ENCODE peak calls at places on chromosomes 6 and 20, in ten cellular contexts. One of them, this sample, is unnamed.

GRCh38 chr6:121435444-121436069 is at the start of gene GJA1:
- DNase-seq in nephron progenitor cell: peak
- DNase-seq in heart right ventricle: peak
- DNase-seq in neural crest cell: peak
- DNase-seq in left lung: no peak
- DNase-seq in bronchial epithelial cell: peak
- DNase-seq in CD8-positive, alpha-beta T cell: no peak
- DNase-seq in body of pancreas: no peak
- DNase-seq in RWPE1: peak
- DNase-seq in fibroblast of pulmonary artery: peak
- DNase-seq in this sample: no peak

GRCh38 chr6:26199773-26200728 is 112.8 kb downstream of the HFE start:
- DNase-seq in RWPE1: no peak
- DNase-seq in CD8-positive, alpha-beta T cell: no peak
- DNase-seq in left lung: peak
- DNase-seq in bronchial epithelial cell: peak
- DNase-seq in neural crest cell: no peak
- DNase-seq in heart right ventricle: no peak
- DNase-seq in fibroblast of pulmonary artery: peak
- DNase-seq in body of pancreas: peak
- DNase-seq in nephron progenitor cell: no peak
- DNase-seq in this sample: no peak

GRCh38 chr6:144931172-144932035 is 646.3 kb downstream of the UTRN start:
- DNase-seq in body of pancreas: peak
- DNase-seq in heart right ventricle: peak
- DNase-seq in nephron progenitor cell: peak
- DNase-seq in bronchial epithelial cell: peak
- DNase-seq in left lung: no peak
- DNase-seq in fibroblast of pulmonary artery: peak
- DNase-seq in neural crest cell: peak
- DNase-seq in RWPE1: peak
- DNase-seq in CD8-positive, alpha-beta T cell: no peak
- DNase-seq in this sample: no peak

GRCh38 chr6:53258774-53259155 is 90.0 kb downstream of the ELOVL5 start:
- DNase-seq in nephron progenitor cell: no peak
- DNase-seq in neural crest cell: no peak
- DNase-seq in CD8-positive, alpha-beta T cell: no peak
- DNase-seq in bronchial epithelial cell: no peak
- DNase-seq in heart right ventricle: no peak
- DNase-seq in RWPE1: no peak
- DNase-seq in body of pancreas: no peak
- DNase-seq in fibroblast of pulmonary artery: no peak
- DNase-seq in left lung: no peak
- DNase-seq in this sample: no peak

GRCh38 chr6:22785036-22785435 is 215.7 kb downstream of the HDGFL1 start:
- DNase-seq in fibroblast of pulmonary artery: peak
- DNase-seq in left lung: no peak
- DNase-seq in RWPE1: no peak
- DNase-seq in CD8-positive, alpha-beta T cell: no peak
- DNase-seq in body of pancreas: no peak
- DNase-seq in neural crest cell: peak
- DNase-seq in nephron progenitor cell: peak
- DNase-seq in bronchial epithelial cell: no peak
- DNase-seq in heart right ventricle: no peak
- DNase-seq in this sample: no peak

GRCh38 chr20:58228103-58228483 is 360 bp downstream of the ANKRD60 start:
- DNase-seq in body of pancreas: peak
- DNase-seq in bronchial epithelial cell: no peak
- DNase-seq in heart right ventricle: no peak
- DNase-seq in neural crest cell: no peak
- DNase-seq in RWPE1: no peak
- DNase-seq in fibroblast of pulmonary artery: no peak
- DNase-seq in nephron progenitor cell: peak
- DNase-seq in left lung: no peak
- DNase-seq in CD8-positive, alpha-beta T cell: no peak
- DNase-seq in this sample: no peak

GRCh38 chr20:58512808-58513552 is 2.2 kb downstream of the APCDD1L start:
- DNase-seq in CD8-positive, alpha-beta T cell: no peak
- DNase-seq in heart right ventricle: no peak
- DNase-seq in left lung: no peak
- DNase-seq in nephron progenitor cell: no peak
- DNase-seq in RWPE1: no peak
- DNase-seq in bronchial epithelial cell: no peak
- DNase-seq in fibroblast of pulmonary artery: no peak
- DNase-seq in neural crest cell: no peak
- DNase-seq in body of pancreas: no peak
- DNase-seq in this sample: no peak

GRCh38 chr20:45934046-45934586 is 367 bp upstream of the PCIF1 start:
- DNase-seq in body of pancreas: peak
- DNase-seq in fibroblast of pulmonary artery: peak
- DNase-seq in CD8-positive, alpha-beta T cell: peak
- DNase-seq in heart right ventricle: peak
- DNase-seq in nephron progenitor cell: peak
- DNase-seq in left lung: peak
- DNase-seq in bronchial epithelial cell: no peak
- DNase-seq in RWPE1: peak
- DNase-seq in neural crest cell: no peak
- DNase-seq in this sample: no peak

GRCh38 chr20:17657898-17658647 is 24.0 kb downstream of the RRBP1 start:
- DNase-seq in CD8-positive, alpha-beta T cell: no peak
- DNase-seq in fibroblast of pulmonary artery: no peak
- DNase-seq in body of pancreas: no peak
- DNase-seq in heart right ventricle: no peak
- DNase-seq in RWPE1: no peak
- DNase-seq in left lung: no peak
- DNase-seq in bronchial epithelial cell: no peak
- DNase-seq in neural crest cell: no peak
- DNase-seq in nephron progenitor cell: no peak
- DNase-seq in this sample: no peak

GRCh38 chr6:122184260-122184934 is 215.1 kb upstream of the HSF2 start:
- DNase-seq in heart right ventricle: no peak
- DNase-seq in left lung: no peak
- DNase-seq in bronchial epithelial cell: peak
- DNase-seq in nephron progenitor cell: no peak
- DNase-seq in fibroblast of pulmonary artery: peak
- DNase-seq in body of pancreas: no peak
- DNase-seq in neural crest cell: no peak
- DNase-seq in RWPE1: peak
- DNase-seq in CD8-positive, alpha-beta T cell: no peak
- DNase-seq in this sample: no peak

GRCh38 chr6:3233321-3233720 is 5.9 kb upstream of the TUBB2B start:
- DNase-seq in fibroblast of pulmonary artery: no peak
- DNase-seq in bronchial epithelial cell: no peak
- DNase-seq in CD8-positive, alpha-beta T cell: no peak
- DNase-seq in body of pancreas: no peak
- DNase-seq in left lung: no peak
- DNase-seq in heart right ventricle: no peak
- DNase-seq in nephron progenitor cell: no peak
- DNase-seq in neural crest cell: no peak
- DNase-seq in RWPE1: peak
- DNase-seq in this sample: no peak

GRCh38 chr6:92690997-92691599 is 728.3 kb downstream of the EPHA7 start:
- DNase-seq in body of pancreas: no peak
- DNase-seq in CD8-positive, alpha-beta T cell: no peak
- DNase-seq in heart right ventricle: no peak
- DNase-seq in neural crest cell: no peak
- DNase-seq in fibroblast of pulmonary artery: no peak
- DNase-seq in left lung: no peak
- DNase-seq in bronchial epithelial cell: peak
- DNase-seq in nephron progenitor cell: no peak
- DNase-seq in RWPE1: no peak
- DNase-seq in this sample: no peak

GRCh38 chr6:6546318-6547110 is 42.0 kb upstream of the LY86 start:
- DNase-seq in fibroblast of pulmonary artery: peak
- DNase-seq in left lung: peak
- DNase-seq in CD8-positive, alpha-beta T cell: no peak
- DNase-seq in body of pancreas: peak
- DNase-seq in RWPE1: no peak
- DNase-seq in nephron progenitor cell: peak
- DNase-seq in bronchial epithelial cell: peak
- DNase-seq in neural crest cell: peak
- DNase-seq in heart right ventricle: peak
- DNase-seq in this sample: no peak

GRCh38 chr6:142074516-142074915 is 58.2 kb upstream of the GJE1 start:
- DNase-seq in CD8-positive, alpha-beta T cell: no peak
- DNase-seq in bronchial epithelial cell: peak
- DNase-seq in nephron progenitor cell: no peak
- DNase-seq in left lung: no peak
- DNase-seq in fibroblast of pulmonary artery: no peak
- DNase-seq in RWPE1: no peak
- DNase-seq in neural crest cell: no peak
- DNase-seq in heart right ventricle: no peak
- DNase-seq in body of pancreas: no peak
- DNase-seq in this sample: no peak

DNA sequence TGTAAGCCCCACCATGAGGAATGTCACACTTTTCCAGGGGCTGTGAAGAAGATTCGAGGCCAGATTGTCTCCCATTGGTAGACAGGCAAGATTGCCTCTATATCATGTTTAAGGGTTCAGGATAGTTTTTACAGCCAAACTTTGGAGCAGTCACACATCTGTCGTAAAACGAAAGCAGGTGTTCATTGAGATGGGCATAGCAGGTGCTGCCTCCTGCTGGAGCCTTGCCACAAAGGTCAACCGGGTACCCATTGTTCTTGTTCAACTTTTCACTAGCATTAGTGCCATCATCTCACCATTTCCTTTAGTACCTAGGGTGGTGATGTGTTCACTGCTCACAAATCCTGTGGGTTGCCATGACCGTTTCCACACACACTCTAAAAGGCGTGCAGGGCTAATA is 198.3 kb downstream of the HTR1B start:
- DNase-seq in RWPE1: no peak
- DNase-seq in bronchial epithelial cell: no peak
- DNase-seq in fibroblast of pulmonary artery: no peak
- DNase-seq in nephron progenitor cell: no peak
- DNase-seq in body of pancreas: no peak
- DNase-seq in left lung: no peak
- DNase-seq in CD8-positive, alpha-beta T cell: no peak
- DNase-seq in neural crest cell: no peak
- DNase-seq in heart right ventricle: no peak
- DNase-seq in this sample: no peak
- TF ChIP-seq CTCF in RWPE1: no peak
- TF ChIP-seq CTCF in bronchial epithelial cell: no peak
- TF ChIP-seq CTCF in fibroblast of pulmonary artery: no peak
- TF ChIP-seq CTCF in nephron progenitor cell: no peak
- TF ChIP-seq CTCF in body of pancreas: no peak
- TF ChIP-seq CTCF in left lung: no peak
- TF ChIP-seq CTCF in CD8-positive, alpha-beta T cell: no peak
- TF ChIP-seq CTCF in neural crest cell: no peak
- TF ChIP-seq CTCF in heart right ventricle: no peak
- TF ChIP-seq CTCF in this sample: no peak

DNA sequence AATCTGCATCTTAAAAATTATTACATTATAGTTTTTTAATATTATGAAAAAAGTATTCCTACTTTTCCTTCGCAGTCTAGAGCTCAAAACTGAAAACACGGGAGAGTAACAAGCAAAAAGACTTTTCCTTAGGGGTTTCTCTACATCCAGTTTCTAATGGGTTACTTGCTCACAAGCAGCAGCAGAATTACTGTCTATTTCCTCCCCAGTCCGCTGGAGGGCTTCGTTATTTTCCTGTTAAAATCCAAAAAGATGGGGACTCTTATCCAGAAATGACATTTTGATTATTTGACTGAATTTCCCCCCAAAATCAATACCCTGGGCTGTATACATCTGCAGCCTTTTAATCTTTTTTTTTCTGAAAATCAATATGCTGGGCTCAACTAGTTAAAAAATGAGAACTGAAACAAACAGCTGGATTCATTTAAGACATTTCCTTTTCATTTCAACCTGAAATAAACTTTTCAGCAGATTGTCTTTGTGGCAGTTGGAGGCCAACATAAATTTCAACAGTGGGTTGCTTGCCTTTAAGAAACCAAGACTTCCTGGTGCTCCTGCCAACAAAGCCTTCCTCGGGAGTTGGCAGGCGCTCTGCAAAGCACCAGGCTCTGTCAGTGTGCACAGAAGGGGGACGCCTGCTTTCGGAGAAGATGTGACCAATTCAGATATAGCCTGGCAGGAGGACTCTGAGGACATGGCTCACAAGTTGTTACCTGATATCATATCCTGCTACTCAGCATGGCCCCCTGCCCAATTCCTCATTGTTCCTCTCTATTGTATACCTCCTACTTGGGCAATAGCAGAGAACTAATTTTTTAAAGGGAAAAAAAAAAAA is 204.7 kb upstream of the ARG1 start:
- DNase-seq in nephron progenitor cell: no peak
- DNase-seq in bronchial epithelial cell: peak
- DNase-seq in RWPE1: no peak
- DNase-seq in left lung: no peak
- DNase-seq in neural crest cell: no peak
- DNase-seq in body of pancreas: peak
- DNase-seq in CD8-positive, alpha-beta T cell: no peak
- DNase-seq in heart right ventricle: peak
- DNase-seq in fibroblast of pulmonary artery: peak
- DNase-seq in this sample: no peak
- TF ChIP-seq CTCF in nephron progenitor cell: no peak
- TF ChIP-seq CTCF in bronchial epithelial cell: no peak
- TF ChIP-seq CTCF in RWPE1: no peak
- TF ChIP-seq CTCF in left lung: no peak
- TF ChIP-seq CTCF in neural crest cell: no peak
- TF ChIP-seq CTCF in body of pancreas: no peak
- TF ChIP-seq CTCF in CD8-positive, alpha-beta T cell: no peak
- TF ChIP-seq CTCF in heart right ventricle: no peak
- TF ChIP-seq CTCF in fibroblast of pulmonary artery: no peak
- TF ChIP-seq CTCF in this sample: no peak

DNA sequence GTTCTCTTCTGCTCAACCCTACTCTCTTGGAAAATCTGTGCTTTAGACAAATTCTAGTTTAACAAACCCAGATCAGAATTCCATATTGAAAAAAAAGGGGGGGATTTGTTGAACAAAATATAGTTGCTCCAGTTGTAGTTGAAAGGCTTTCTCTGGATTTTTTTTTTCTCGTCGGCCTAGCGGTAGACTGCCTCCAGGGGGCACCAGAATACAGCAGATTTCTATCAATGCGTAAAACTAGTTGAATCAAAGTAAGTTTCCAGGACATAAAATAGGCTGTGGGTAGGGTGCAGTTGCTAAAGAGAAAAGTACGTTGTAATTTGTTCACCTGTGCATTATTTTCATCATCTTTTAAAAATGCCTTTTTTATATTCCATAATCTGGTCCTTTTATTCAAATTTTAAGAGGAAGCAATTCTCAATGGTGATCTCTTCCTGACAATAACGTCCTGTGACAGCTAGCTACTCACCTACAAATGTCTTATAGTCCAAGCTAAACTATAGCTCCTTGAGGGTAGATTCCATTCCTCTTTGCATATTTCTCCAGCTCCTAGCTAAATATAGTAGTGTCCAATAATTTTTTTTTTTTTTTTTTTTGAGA is 105.4 kb downstream of the PERP start:
- DNase-seq in nephron progenitor cell: peak
- DNase-seq in CD8-positive, alpha-beta T cell: peak
- DNase-seq in fibroblast of pulmonary artery: peak
- DNase-seq in bronchial epithelial cell: peak
- DNase-seq in left lung: no peak
- DNase-seq in body of pancreas: peak
- DNase-seq in RWPE1: peak
- DNase-seq in heart right ventricle: peak
- DNase-seq in neural crest cell: peak
- DNase-seq in this sample: peak
- TF ChIP-seq CTCF in nephron progenitor cell: peak
- TF ChIP-seq CTCF in CD8-positive, alpha-beta T cell: peak
- TF ChIP-seq CTCF in fibroblast of pulmonary artery: peak
- TF ChIP-seq CTCF in bronchial epithelial cell: peak
- TF ChIP-seq CTCF in left lung: peak
- TF ChIP-seq CTCF in body of pancreas: peak
- TF ChIP-seq CTCF in RWPE1: peak
- TF ChIP-seq CTCF in heart right ventricle: peak
- TF ChIP-seq CTCF in neural crest cell: peak
- TF ChIP-seq CTCF in this sample: no peak

GRCh38 chr6:157571995-157572394 is 191.0 kb downstream of the ZDHHC14 start:
- DNase-seq in bronchial epithelial cell: no peak
- DNase-seq in RWPE1: no peak
- DNase-seq in body of pancreas: no peak
- DNase-seq in heart right ventricle: no peak
- DNase-seq in left lung: no peak
- DNase-seq in CD8-positive, alpha-beta T cell: no peak
- DNase-seq in nephron progenitor cell: no peak
- DNase-seq in fibroblast of pulmonary artery: no peak
- DNase-seq in neural crest cell: no peak
- DNase-seq in this sample: no peak
- TF ChIP-seq CTCF in bronchial epithelial cell: no peak
- TF ChIP-seq CTCF in RWPE1: no peak
- TF ChIP-seq CTCF in body of pancreas: no peak
- TF ChIP-seq CTCF in heart right ventricle: no peak
- TF ChIP-seq CTCF in left lung: no peak
- TF ChIP-seq CTCF in CD8-positive, alpha-beta T cell: no peak
- TF ChIP-seq CTCF in nephron progenitor cell: no peak
- TF ChIP-seq CTCF in fibroblast of pulmonary artery: no peak
- TF ChIP-seq CTCF in neural crest cell: no peak
- TF ChIP-seq CTCF in this sample: no peak